ENCODE peak calls at places on chromosomes 2 and 18, in five cellular contexts. T is fibroblast of lung, D is A549, I is left cardiac atrium, S is AG10803. A is an unnamed sample.
A peak's percentile ranks its signal among the peaks of the same experiment; 100 is the strongest.

GRCh38 chr2:217978536-217979150 is 24.2 kb downstream of the TNS1 start:
- DNase-seq in T (peak; percentile 45), S (no peak), I (no peak), D (no peak), A (no peak)

GRCh38 chr2:133459590-133459989 is 108.7 kb downstream of the NCKAP5 start:
- DNase-seq in T (peak; percentile 36), S (no peak), D (no peak), I (no peak), A (no peak)

GRCh38 chr2:241904011-241904718 is 34.6 kb downstream of the RTP5 start:
- DNase-seq in I (no peak), T (no peak), S (no peak), D (no peak), A (no peak)

GRCh38 chr2:49973917-49974368 is 819.6 kb upstream of the FSHR start:
- DNase-seq in S (peak; percentile 13), I (peak; percentile 72), D (peak; percentile 5), T (peak; percentile 62), A (peak; percentile 39)

GRCh38 chr18:76679877-76680276 is 142.5 kb upstream of the ZNF236 start:
- DNase-seq in S (no peak), T (no peak), I (no peak), D (no peak), A (no peak)

GRCh38 chr2:127818794-127819425 is 7.9 kb upstream of the WDR33 start:
- DNase-seq in I (no peak), D (no peak), T (no peak), S (no peak), A (no peak)

GRCh38 chr2:239154971-239155805 is 245.6 kb downstream of the HDAC4 start:
- DNase-seq in I (no peak), D (no peak), T (no peak), S (no peak), A (no peak)

GRCh38 chr2:165952085-165952484 is 1.5 kb downstream of the TTC21B start:
- DNase-seq in T (no peak), I (no peak), S (no peak), D (no peak), A (no peak)

GRCh38 chr2:182852090-182852489 is 14.3 kb downstream of the FRZB start:
- DNase-seq in I (no peak), S (no peak), T (no peak), D (no peak), A (no peak)

A was measured in astrocyte of the cerebellum.